ENCODE peak calls at places on chromosome X, in five cellular contexts. W is GM23248, O is PC-3, J is neural progenitor cell, R is HCT116. G is an unnamed sample. For H3K79me2 and H3K9me3, the result is how much of the 10 kb centered on the place peaks cover.

GRCh38 chrX:120549483-120550452 is 11.0 kb downstream of the CUL4B start:
- DNase-seq in W (peak), O (peak), J (no peak), R (peak), G (peak)

GRCh38 chrX:69996102-69996468 is 53.7 kb downstream of the AWAT2 start:
- DNase-seq in W (no peak), O (no peak), J (no peak), R (no peak), G (no peak)

GRCh38 chrX:103656623-103657022 is 27.8 kb downstream of the TCEAL1 start:
- DNase-seq in W (peak), O (peak), J (no peak), R (peak), G (no peak)

GRCh38 chrX:24173115-24173847 is 23.8 kb downstream of the ZFX start:
- DNase-seq in W (no peak), O (no peak), J (no peak), R (no peak), G (no peak)

GRCh38 chrX:19017271-19017670 is 33.4 kb upstream of the PHKA2 start:
- DNase-seq in W (peak), O (peak), J (peak), R (no peak), G (peak)

GRCh38 chrX:16843208-16843909 is 26.8 kb downstream of the RBBP7 start:
- DNase-seq in W (no peak), O (no peak), J (no peak), R (no peak), G (no peak)

GRCh38 chrX:55924574-55924973 is 207.0 kb downstream of the RRAGB start:
- DNase-seq in W (no peak), O (no peak), J (no peak), R (no peak), G (no peak)

GRCh38 chrX:27186671-27187070 is 276.5 kb downstream of the PPP4R3C start:
- DNase-seq in W (peak), O (peak), J (peak), R (peak), G (peak)

GRCh38 chrX:122244080-122244479 is 940.0 kb upstream of the GRIA3 start:
- DNase-seq in W (no peak), O (no peak), J (no peak), R (no peak), G (no peak)

GRCh38 chrX:22629105-22629725 is 356.5 kb downstream of the CBLL2 start:
- DNase-seq in W (peak), O (peak), J (no peak), R (no peak), G (no peak)

GRCh38 chrX:48802089-48802812 is 384 bp downstream of the HDAC6 start:
- DNase-seq in W (peak), O (peak), J (peak), R (peak), G (peak)

GRCh38 chrX:13081385-13082285 is 37.2 kb upstream of the FAM9C start:
- DNase-seq in W (peak), O (no peak), J (no peak), R (no peak), G (no peak)

GRCh38 chrX:40543661-40544328 is 37.0 kb upstream of the ATP6AP2 start:
- DNase-seq in W (peak), O (peak), J (peak), R (peak), G (peak)

GRCh38 chrX:41005445-41005992 is 79.7 kb upstream of the USP9X start:
- DNase-seq in W (no peak), O (no peak), J (no peak), R (no peak), G (no peak)

GRCh38 chrX:143094501-143095110 is 68.9 kb downstream of the SPANXN4 start:
- DNase-seq in W (no peak), O (no peak), J (no peak), R (no peak), G (peak)

GRCh38 chrX:130330706-130331105 is 9.0 kb upstream of the SLC25A14 start:
- DNase-seq in W (peak), O (peak), J (peak), R (peak), G (peak)

GRCh38 chrX:1502853-1503252 is 34.1 kb downstream of the P2RY8 start:
- DNase-seq in W (no peak), O (no peak), J (no peak), R (no peak), G (no peak)

GRCh38 chrX:1507511-1508463 is 29.2 kb downstream of the P2RY8 start:
- DNase-seq in W (no peak), O (no peak), J (no peak), R (no peak), G (no peak)

GRCh38 chrX:1506916-1507315 is 30.1 kb downstream of the P2RY8 start:
- DNase-seq in W (no peak), O (no peak), J (no peak), R (no peak), G (no peak)

GRCh38 chrX:1500701-1501624 is 36.0 kb downstream of the P2RY8 start:
- DNase-seq in W (no peak), O (no peak), J (no peak), R (no peak), G (no peak)

GRCh38 chrX:1502241-1502640 is 34.7 kb downstream of the P2RY8 start:
- DNase-seq in W (no peak), O (no peak), J (no peak), R (no peak), G (no peak)
- H3K79me2 ChIP-seq in W (under half), O (under half), J (under half), R (under half), G (under half)

DNA sequence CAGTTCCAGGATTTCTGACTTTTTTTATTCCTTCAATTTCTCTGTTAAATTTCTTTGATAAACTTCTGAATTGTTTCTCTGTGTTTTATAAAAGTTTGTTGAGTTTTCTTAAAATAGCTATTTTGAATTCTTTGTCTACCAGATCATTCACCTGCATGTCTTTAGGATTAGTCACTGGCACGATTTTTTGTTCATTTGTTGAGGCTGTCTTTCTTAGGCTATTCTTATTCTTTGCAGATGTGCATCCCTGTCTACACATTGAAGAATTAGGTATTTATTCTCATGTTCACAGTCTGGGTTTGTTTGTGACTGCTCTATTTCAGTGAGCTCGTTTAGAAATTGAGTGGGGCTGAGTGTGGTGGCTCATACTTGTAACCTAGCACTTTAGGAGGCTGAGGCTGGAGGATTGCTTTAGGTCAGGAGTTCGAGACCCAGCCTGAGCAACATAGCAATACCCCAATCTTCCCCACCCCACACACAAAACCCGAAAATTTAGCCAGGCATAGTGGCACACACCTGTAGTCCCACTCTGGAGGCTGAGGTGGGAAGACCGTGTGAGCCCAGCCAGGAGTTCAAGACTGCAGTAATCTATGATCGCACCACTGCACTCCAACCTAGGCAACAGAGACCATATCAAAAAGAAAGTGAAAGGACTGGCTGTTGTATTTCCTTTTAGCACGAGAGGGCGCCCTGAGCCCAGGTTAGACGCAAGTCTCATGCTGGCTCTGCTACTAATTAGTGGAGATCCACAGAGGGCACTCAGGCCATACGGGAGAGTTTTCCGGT is 42.0 kb downstream of the F8 start:
- DNase-seq in W (peak), O (peak), J (peak), R (peak), G (peak)
- H3K9me3 ChIP-seq in W (under half), O (under half), J (under half), R (under half), G (under half)

GRCh38 chrX:642436-643210 is 12.0 kb downstream of the SHOX start:
- DNase-seq in W (no peak), O (no peak), J (no peak), R (no peak), G (no peak)
- TF ChIP-seq EZH2phosphoT487 in W (no peak), O (no peak), J (peak), R (no peak), G (no peak)

DNA sequence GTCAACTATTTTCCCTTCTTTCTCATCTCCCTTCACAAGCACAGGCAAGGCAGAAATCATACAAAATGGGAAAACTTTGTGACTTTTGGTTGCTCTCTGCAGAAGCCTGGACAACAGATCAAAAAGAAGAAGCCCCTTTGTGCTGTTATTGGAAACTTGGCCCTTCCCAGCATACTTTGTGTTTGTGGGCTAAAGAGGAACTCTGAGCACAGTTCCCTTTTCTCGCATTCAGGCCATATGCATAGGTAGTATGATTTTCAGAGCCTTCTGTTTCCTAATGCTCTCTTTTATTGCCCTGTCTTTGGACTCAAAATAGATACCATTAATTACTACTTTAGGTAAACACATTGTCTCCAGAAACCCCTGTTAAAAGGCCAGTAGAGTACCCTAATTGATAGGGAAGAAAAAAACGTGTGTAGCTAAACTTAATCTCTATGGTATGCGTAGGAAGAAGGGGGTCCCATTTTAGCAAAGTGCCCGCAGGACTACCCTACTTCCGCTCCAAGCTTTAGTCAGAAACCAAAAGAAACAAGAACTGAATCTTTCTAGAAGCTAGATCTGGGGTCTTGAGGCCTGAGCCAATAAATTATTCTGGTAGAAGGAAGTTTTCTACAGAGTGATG is 26.6 kb downstream of the VSIG4 start:
- DNase-seq in W (no peak), O (no peak), J (no peak), R (no peak), G (no peak)
- H3K79me2 ChIP-seq in W (under half), O (under half), J (under half), R (under half), G (under half)